ENCODE peak calls at places on chromosome 10, in ten cellular contexts. P, L, D, Z, C, S, F, R, O and H are unnamed samples. For H3K36me3, the result is how much of the 10 kb centered on the place peaks cover.

GRCh38 chr10:5684971-5685763 is 529 bp downstream of the TASOR2 start:
- DNase-seq in P (peak), L (peak), D (peak), Z (peak), C (peak), S (peak), F (peak), R (peak), O (no peak), H (peak)

GRCh38 chr10:75662715-75663114 is 231.3 kb downstream of the LRMDA start:
- DNase-seq in P (peak), L (no peak), D (no peak), Z (peak), C (peak), S (no peak), F (peak), R (peak), O (no peak), H (no peak)

GRCh38 chr10:80760914-80761371 is 223.2 kb downstream of the SH2D4B start:
- DNase-seq in P (no peak), L (no peak), D (no peak), Z (no peak), C (no peak), S (no peak), F (no peak), R (no peak), O (no peak), H (no peak)

GRCh38 chr10:132281915-132282666 is 25.7 kb downstream of the STK32C start:
- DNase-seq in P (peak), L (no peak), D (no peak), Z (no peak), C (no peak), S (no peak), F (no peak), R (no peak), O (no peak), H (no peak)

GRCh38 chr10:1188556-1189135 is 132.5 kb downstream of the WDR37 start:
- DNase-seq in P (no peak), L (no peak), D (no peak), Z (no peak), C (no peak), S (no peak), F (no peak), R (no peak), O (no peak), H (no peak)

GRCh38 chr10:29702288-29703164 is 67.8 kb upstream of the SVIL start:
- DNase-seq in P (no peak), L (no peak), D (no peak), Z (no peak), C (no peak), S (no peak), F (no peak), R (no peak), O (no peak), H (no peak)

GRCh38 chr10:128058106-128058745 is 68.0 kb downstream of the MKI67 start:
- DNase-seq in P (no peak), L (no peak), D (no peak), Z (peak), C (peak), S (no peak), F (no peak), R (no peak), O (no peak), H (no peak)

GRCh38 chr10:131070856-131071255 is 240.7 kb downstream of the TCERG1L start:
- DNase-seq in P (no peak), L (no peak), D (no peak), Z (no peak), C (no peak), S (no peak), F (no peak), R (no peak), O (no peak), H (no peak)

GRCh38 chr10:133316266-133316665 is 7.6 kb downstream of the ZNF511 start:
- DNase-seq in P (no peak), L (no peak), D (no peak), Z (no peak), C (no peak), S (no peak), F (no peak), R (no peak), O (no peak), H (no peak)

GRCh38 chr10:115030483-115031200 is 62.5 kb upstream of the ATRNL1 start:
- DNase-seq in P (no peak), L (no peak), D (no peak), Z (no peak), C (no peak), S (no peak), F (no peak), R (no peak), O (no peak), H (no peak)

GRCh38 chr10:23364378-23364777 is 19.8 kb upstream of the C10orf67 start:
- DNase-seq in P (no peak), L (no peak), D (no peak), Z (no peak), C (no peak), S (no peak), F (no peak), R (no peak), O (no peak), H (no peak)

GRCh38 chr10:94023909-94024308 is 30.2 kb downstream of the PLCE1 start:
- DNase-seq in P (no peak), L (no peak), D (no peak), Z (no peak), C (no peak), S (no peak), F (no peak), R (no peak), O (no peak), H (no peak)

GRCh38 chr10:13917791-13918190 is 331.0 kb downstream of the PRPF18 start:
- DNase-seq in P (no peak), L (no peak), D (no peak), Z (no peak), C (no peak), S (no peak), F (no peak), R (no peak), O (no peak), H (no peak)

GRCh38 chr10:58516118-58516517 is 3.4 kb downstream of the BICC1 start:
- DNase-seq in P (no peak), L (no peak), D (no peak), Z (no peak), C (no peak), S (no peak), F (no peak), R (no peak), O (no peak), H (no peak)

GRCh38 chr10:132521041-132521465 is 16.5 kb upstream of the INPP5A start:
- DNase-seq in P (no peak), L (no peak), D (no peak), Z (peak), C (peak), S (no peak), F (no peak), R (peak), O (no peak), H (no peak)

GRCh38 chr10:123408660-123409059 is 254.5 kb downstream of the BUB3 start:
- DNase-seq in P (no peak), L (no peak), D (no peak), Z (no peak), C (no peak), S (no peak), F (no peak), R (no peak), O (no peak), H (no peak)

GRCh38 chr10:14382022-14382421 is 51.3 kb upstream of the FRMD4A start:
- DNase-seq in P (no peak), L (peak), D (no peak), Z (no peak), C (no peak), S (peak), F (no peak), R (no peak), O (no peak), H (no peak)

GRCh38 chr10:78408671-78409472 is 375.2 kb downstream of the RPS24 start:
- DNase-seq in P (peak), L (no peak), D (no peak), Z (peak), C (peak), S (peak), F (peak), R (peak), O (no peak), H (no peak)

DNA sequence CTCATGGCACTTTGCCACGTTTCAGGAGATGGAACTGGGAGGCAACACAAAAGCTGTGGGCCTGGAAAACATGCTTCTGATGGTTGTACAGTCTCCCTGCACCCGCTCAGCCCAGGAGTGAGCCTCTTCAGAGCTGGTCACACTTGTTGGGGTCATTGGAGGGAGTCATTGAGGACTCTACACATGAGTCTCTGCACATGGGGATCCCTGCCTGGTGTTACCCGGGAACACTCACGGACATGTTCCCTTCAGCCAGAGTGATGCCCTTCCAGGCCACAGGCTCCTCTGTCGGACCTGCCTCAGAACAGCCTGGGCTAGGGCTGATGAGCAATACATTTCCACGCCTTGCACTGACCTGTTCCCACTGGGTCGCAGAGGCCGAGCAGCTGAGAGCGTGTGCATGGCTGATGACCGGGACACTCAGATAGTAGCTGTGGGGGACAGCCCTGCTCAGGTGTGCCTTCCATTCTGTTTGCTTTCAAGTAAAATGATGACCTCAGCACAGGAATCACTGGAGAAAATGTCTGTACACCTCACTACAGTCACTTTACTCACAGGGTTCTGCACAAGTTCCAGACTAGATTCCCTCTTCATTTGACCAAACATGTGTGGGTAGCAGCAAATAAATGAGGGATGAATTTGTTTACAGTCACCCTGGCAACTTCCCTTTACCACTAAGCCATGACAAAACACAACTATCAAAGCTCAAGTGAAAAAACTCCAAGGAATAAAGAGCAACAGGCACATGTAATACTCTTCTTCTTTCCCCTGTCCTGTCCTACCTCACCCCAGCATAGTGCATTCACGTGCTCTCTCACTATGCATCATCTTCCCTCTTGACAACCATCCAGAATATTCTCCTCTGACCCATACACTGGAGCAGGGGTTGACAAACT is 355.0 kb downstream of the FGFR2 start:
- DNase-seq in P (no peak), L (no peak), D (no peak), Z (no peak), C (no peak), S (no peak), F (no peak), R (no peak), O (no peak), H (peak)
- H3K36me3 ChIP-seq in P (under half), L (under half), D (under half), Z (under half), C (under half), S (under half), F (under half), R (under half), O (under half), H (under half)

DNA sequence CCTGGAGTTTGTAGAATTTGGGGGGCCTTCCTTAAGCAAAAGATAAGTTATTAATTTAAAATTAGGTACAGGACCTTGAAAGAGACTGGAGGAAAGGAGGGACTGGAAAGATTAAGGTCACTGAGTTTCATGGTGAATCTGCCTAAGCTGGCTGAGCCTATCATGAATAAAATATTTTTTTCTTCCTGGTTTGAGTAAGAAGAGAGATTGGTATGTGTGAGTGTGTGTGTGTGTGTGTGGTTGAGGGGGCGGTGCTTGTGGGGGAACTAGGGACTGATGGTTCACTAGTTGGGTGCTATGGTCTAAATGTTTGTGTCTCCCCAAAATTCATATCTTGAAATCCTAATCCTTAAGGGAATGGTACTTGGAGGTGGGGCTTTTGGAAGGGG is 142.5 kb upstream of the PRKCQ start:
- DNase-seq in P (no peak), L (no peak), D (no peak), Z (no peak), C (no peak), S (no peak), F (no peak), R (no peak), O (no peak), H (peak)
- H3K4me3 ChIP-seq in P (no peak), L (no peak), D (no peak), Z (no peak), C (no peak), S (no peak), F (no peak), R (no peak), O (no peak), H (no peak)

GRCh38 chr10:125028291-125028867 is 86.5 kb downstream of the ZRANB1 start:
- DNase-seq in P (no peak), L (no peak), D (no peak), Z (no peak), C (no peak), S (no peak), F (no peak), R (no peak), O (no peak), H (peak)
- H3K36me3 ChIP-seq in P (under half), L (under half), D (under half), Z (under half), C (under half), S (under half), F (under half), R (under half), O (under half), H (under half)

DNA sequence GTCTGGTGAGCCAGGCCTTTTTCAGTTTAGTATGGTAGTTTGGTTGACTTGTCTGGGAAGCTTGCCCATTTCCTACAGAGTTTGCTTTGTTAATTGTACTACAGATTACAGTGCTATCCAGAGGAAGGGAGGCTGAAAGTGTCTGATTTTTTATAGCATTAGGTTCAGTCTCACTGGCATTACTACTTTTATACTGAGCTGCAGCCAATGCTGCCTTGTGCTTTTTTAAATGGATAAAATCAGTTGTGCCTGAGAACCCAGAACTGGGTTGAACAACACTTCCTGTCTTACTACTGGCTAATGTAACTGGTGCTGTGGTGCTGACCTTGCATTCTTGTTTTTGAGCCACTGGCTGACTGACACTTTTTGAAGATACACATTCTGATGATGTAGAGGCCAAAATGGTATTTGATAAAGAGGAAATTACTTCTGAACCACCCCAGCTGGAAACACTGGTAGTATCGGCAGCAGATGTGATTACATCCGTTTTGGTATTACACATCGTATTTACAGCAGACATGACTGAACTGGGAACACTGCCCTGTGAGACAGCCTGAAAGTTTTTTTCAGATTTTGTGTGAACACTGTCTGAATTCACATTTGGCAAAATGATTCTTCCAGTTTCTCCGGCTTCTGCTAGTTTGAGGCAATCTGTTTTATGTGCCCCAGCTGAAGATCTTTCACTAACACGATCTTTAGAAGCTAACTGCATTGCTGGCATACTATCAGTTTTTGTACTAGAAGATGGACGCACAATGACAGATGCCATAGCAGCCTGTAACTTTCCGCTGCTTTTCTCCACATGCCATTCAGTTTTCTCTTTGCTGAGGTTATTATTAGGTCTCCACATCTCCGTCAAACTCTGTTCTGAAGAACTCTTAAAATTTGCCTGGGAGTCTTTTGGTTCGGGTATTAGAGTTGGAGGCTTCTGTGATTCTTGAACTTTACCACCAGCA is 74.1 kb downstream of the NRBF2 start:
- DNase-seq in P (no peak), L (no peak), D (peak), Z (peak), C (peak), S (peak), F (peak), R (no peak), O (no peak), H (no peak)
- H3K4me3 ChIP-seq in P (no peak), L (no peak), D (no peak), Z (peak), C (no peak), S (no peak), F (no peak), R (no peak), O (no peak), H (no peak)

DNA sequence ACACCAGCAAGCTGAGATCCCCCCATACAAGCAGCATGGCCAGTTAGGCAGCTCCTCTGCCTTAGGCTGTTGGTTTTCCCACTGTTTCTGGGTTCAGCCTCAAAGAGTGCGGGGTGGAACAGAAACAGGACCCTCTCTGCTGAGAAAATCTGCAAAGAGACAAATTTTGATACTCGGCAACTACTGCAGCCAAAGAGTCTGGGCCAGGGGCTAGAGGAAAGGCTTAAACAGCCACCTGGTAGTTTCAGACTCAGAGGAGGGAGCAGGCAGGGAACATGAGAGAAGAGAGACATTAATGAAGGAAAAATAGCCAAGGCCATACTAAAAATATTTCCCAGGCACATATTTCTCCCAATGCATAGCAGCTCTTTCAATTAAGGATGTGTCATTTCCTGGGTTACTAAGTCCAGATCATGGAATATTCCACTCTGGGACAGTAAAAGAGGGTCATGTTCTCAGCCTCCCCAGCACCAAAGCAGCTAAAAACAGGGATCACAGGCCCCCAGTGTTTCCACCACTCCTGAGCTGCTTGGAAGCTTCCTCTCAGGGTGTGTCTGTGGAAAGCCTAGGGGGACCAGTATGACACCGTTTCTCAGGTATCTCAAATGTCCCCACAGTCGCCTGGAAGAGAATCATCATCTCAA is 29.8 kb downstream of the PDLIM1 start:
- DNase-seq in P (no peak), L (no peak), D (no peak), Z (no peak), C (no peak), S (no peak), F (no peak), R (no peak), O (no peak), H (peak)
- H3K36me3 ChIP-seq in P (under half), L (under half), D (under half), Z (under half), C (under half), S (under half), F (under half), R (under half), O (under half), H (under half)